ENCODE peak calls at places on chromosomes 6 and 20, in eight cellular contexts. B is B cell, W is neural crest cell, J is cardiac fibroblast, E is activated B cell treated with CpG ODN at 0.5 μM for 24 hours, T is vagina, P is OCI-LY7, F is IMR-90. K is an unnamed sample.

GRCh38 chr20:55471052-55472006 is 534.0 kb downstream of the CBLN4 start:
- DNase-seq in P (no peak), J (no peak), W (no peak), B (no peak), T (no peak), E (no peak), F (no peak), K (no peak)

GRCh38 chr6:128710305-128710704 is 172.6 kb upstream of the LAMA2 start:
- DNase-seq in T (no peak), W (no peak), P (no peak), E (no peak), F (peak), B (no peak), J (peak), K (no peak)

GRCh38 chr20:46400253-46400652 is 6.2 kb downstream of the ELMO2 start:
- DNase-seq in E (no peak), J (peak), B (no peak), T (no peak), F (peak), W (no peak), P (no peak), K (no peak)

GRCh38 chr6:24646771-24647170 is 780 bp upstream of the KIAA0319 start:
- DNase-seq in T (no peak), P (no peak), W (no peak), B (no peak), F (peak), J (peak), E (no peak), K (no peak)

GRCh38 chr20:2948968-2949367 is 75.7 kb downstream of the PTPRA start:
- DNase-seq in F (no peak), W (no peak), P (no peak), T (no peak), E (no peak), J (no peak), B (no peak), K (no peak)

GRCh38 chr20:50575869-50576720 is 65.9 kb downstream of the PTPN1 start:
- DNase-seq in T (no peak), B (peak), P (peak), J (peak), W (peak), F (peak), E (peak), K (peak)

GRCh38 chr6:85364354-85364753 is 85.5 kb upstream of the NT5E start:
- DNase-seq in W (no peak), J (peak), T (no peak), P (no peak), F (peak), B (no peak), E (no peak), K (no peak)

GRCh38 chr6:119974430-119975159 is 625.0 kb upstream of the MAN1A1 start:
- DNase-seq in J (no peak), P (no peak), E (no peak), T (no peak), B (no peak), W (no peak), F (no peak), K (no peak)

GRCh38 chr20:17504326-17504897 is 26.8 kb downstream of the BFSP1 start:
- DNase-seq in T (no peak), F (no peak), E (peak), W (no peak), B (peak), P (no peak), J (no peak), K (peak)

GRCh38 chr20:47999166-47999565 is 213.9 kb upstream of the SULF2 start:
- DNase-seq in B (no peak), J (no peak), T (no peak), F (no peak), E (no peak), P (no peak), W (no peak), K (no peak)

GRCh38 chr20:63953764-63954429 is 2.3 kb downstream of the UCKL1 start:
- DNase-seq in B (no peak), E (no peak), P (no peak), F (no peak), J (no peak), T (no peak), W (no peak), K (no peak)

DNA sequence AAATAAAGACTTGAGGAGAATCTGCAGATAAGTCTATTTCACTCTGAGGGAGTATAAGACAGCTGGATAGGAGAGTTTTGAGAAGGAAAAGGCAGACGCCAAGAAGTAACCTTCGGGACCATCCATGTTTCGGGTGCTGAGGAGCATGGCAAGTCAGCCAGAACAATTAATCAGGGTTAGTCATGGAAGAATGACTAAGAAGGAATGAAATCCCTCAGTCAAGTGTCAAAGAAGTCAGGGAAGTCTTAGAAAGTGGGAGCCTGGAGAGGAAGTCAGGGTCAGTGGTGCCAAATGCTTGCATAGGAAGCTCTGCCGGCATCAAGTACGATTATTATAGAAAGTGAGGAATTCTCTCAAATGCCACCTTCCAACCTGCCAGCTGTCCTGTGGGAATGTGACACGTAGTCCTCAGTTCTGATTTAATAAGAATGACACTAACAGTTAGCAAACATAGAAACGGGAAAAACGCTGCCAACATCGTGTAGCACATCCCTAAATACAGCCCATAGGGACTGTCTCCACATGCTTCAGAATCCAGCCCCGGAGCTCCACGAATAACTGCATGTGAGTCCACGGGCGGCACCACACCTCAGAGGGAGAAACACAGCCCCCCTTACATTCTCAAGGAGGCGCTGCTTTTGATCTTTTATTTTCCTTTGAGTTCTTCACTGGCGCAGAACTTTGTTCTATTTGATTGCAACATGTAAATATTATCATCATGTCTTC is 602.7 kb downstream of the PRKN start:
- DNase-seq in W (no peak), T (no peak), J (no peak), F (no peak), P (no peak), B (no peak), E (no peak), K (no peak)
- TF ChIP-seq CTCF in W (no peak), T (no peak), J (no peak), F (no peak), P (no peak), B (no peak), E (no peak), K (no peak)

DNA sequence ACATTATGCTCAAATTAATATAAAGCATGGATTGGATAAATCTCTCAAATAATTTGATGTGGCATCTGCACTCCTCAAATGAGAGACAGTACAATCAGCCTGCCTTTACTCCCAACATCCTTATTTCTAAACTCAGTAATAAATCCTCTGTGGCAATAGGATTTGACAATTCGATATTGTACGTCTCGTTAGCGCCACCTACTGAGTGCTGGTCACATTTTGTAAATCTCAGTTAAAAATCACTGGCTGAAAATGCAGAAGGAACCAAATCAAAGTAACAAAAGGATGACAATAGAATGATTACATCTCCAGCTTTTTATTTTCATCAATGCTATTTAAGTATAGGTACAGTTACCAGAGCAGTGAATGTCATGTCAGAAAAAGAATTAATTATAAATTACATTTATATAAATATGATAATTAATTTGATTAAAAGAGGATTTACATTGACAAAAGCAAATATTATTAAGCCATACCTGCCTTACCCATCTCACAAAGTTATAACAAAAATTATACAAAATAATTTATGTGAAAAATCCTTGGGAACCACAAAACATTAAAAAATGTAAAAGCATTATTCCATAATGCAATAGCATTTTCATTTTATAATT is 20.2 kb upstream of the GJE1 start:
- DNase-seq in E (no peak), W (peak), T (no peak), J (peak), B (peak), F (peak), P (peak), K (peak)
- TF ChIP-seq CTCF in E (peak), W (peak), T (peak), J (peak), B (peak), F (peak), P (peak), K (peak)

GRCh38 chr20:18613553-18613952 is 25.7 kb downstream of the DTD1 start:
- DNase-seq in F (peak), P (no peak), W (no peak), T (no peak), E (no peak), J (peak), B (no peak), K (no peak)
- TF ChIP-seq CTCF in F (peak), P (peak), W (no peak), T (no peak), E (no peak), J (no peak), B (no peak), K (no peak)

DNA sequence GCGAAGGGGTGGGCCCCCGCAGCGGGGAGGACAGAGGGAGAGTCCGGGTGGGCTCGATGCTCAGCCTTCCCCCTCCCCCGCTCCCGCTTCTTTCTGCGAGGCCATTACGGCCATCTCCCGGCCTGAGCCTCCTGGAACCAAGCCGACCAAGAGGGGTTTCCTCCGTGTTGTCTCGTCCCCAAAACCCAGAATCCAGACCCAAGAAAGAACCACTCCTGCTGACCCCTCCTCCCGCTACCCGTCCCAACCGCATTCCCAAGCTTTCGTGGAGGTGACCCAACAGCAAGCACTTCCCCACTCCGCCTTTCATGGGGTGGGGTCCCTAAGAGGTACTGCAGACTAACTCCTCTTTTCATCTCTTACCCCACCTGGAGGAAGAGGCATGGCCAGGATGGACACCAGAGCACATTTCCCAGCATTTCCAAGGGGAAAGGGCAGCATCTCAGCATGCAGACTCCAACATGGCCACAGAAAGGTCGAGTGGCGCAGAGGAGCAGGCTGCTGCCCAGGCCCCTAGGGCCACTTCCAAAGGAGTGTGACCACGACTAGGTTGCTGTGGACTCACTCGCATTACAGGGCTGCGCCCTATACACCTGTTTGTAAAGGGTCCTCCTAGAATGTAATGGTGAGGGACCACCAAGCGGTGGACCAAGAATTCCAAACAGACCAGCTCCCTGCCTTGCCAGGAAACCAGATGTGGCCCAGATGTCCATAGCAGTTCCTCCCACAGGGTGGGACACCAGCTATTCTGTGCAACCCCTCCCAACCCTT is 53.5 kb downstream of the MRPL14 start:
- DNase-seq in P (peak), B (no peak), T (no peak), E (no peak), J (no peak), F (no peak), W (peak), K (no peak)
- TF ChIP-seq CTCF in P (no peak), B (no peak), T (no peak), E (no peak), J (no peak), F (no peak), W (no peak), K (no peak)

K was measured in GM20000.